ENCODE peak calls at places on chromosomes 5 and 9, in nine cellular contexts. Q is A549; I is Panc1; L is GM12878; U is right cardiac atrium; Z is CD8-positive, alpha-beta memory T cell; F is transverse colon; W is stomach; Y is Peyer's patch. B is an unnamed sample. For H3K4me1, the result is how much of the 10 kb centered on the place peaks cover.

GRCh38 chr9:106675780-106676179 is 187.2 kb upstream of the ZNF462 start:
- DNase-seq in U (peak), Q (no peak), Z (no peak), L (no peak), W (no peak), Y (no peak), I (no peak), F (no peak), B (peak)

GRCh38 chr5:139743001-139743771 is 52.4 kb upstream of the PSD2 start:
- DNase-seq in F (no peak), W (no peak), Q (no peak), Y (no peak), L (no peak), I (no peak), Z (no peak), U (no peak), B (no peak)

GRCh38 chr5:163915481-163915961 is 410.1 kb downstream of the MAT2B start:
- DNase-seq in Q (no peak), Z (no peak), L (peak), I (no peak), Y (peak), W (no peak), U (no peak), F (peak), B (no peak)

GRCh38 chr9:37036237-37037136 is 2.4 kb upstream of the PAX5 start:
- DNase-seq in Y (peak), Q (no peak), U (peak), F (peak), L (no peak), W (peak), Z (peak), I (no peak), B (no peak)

GRCh38 chr5:174324680-174325079 is 279.2 kb downstream of the NSG2 start:
- DNase-seq in F (no peak), Z (no peak), U (no peak), Y (no peak), L (no peak), I (no peak), Q (no peak), W (no peak), B (no peak)

GRCh38 chr5:2094616-2094995 is 211.9 kb upstream of the IRX4 start:
- DNase-seq in Q (no peak), W (no peak), L (no peak), Z (no peak), U (peak), F (no peak), Y (no peak), I (no peak), B (no peak)

GRCh38 chr9:94554439-94555331 is at the start of gene PCAT7:
- DNase-seq in Z (no peak), F (peak), I (peak), Q (peak), W (peak), L (peak), U (no peak), Y (no peak), B (no peak)

GRCh38 chr5:14663734-14664269 is 716 bp upstream of the OTULIN start:
- DNase-seq in Y (peak), F (peak), W (no peak), L (no peak), I (no peak), Z (no peak), U (peak), Q (no peak), B (no peak)

GRCh38 chr5:125043781-125044391 is 297.4 kb upstream of the ZNF608 start:
- DNase-seq in Y (no peak), F (peak), W (peak), Z (no peak), Q (peak), L (no peak), U (peak), I (no peak), B (peak)

GRCh38 chr5:475704-476101 is 32.7 kb downstream of the EXOC3 start:
- DNase-seq in Y (no peak), W (no peak), I (no peak), U (peak), L (no peak), Z (no peak), F (no peak), Q (no peak), B (no peak)

GRCh38 chr9:6552033-6552737 is 93.3 kb downstream of the GLDC start:
- DNase-seq in Y (no peak), Z (no peak), I (no peak), W (no peak), Q (no peak), U (no peak), F (no peak), L (no peak), B (no peak)

GRCh38 chr5:9069650-9070049 is 476.2 kb downstream of the SEMA5A start:
- DNase-seq in U (no peak), Z (no peak), L (no peak), I (no peak), F (no peak), W (no peak), Q (no peak), Y (no peak), B (no peak)

GRCh38 chr9:124045076-124045829 is 33.7 kb downstream of the LHX2 start:
- DNase-seq in U (peak), F (peak), Y (no peak), I (no peak), Z (no peak), L (no peak), Q (no peak), W (peak), B (peak)

GRCh38 chr5:77816686-77817085 is 40.5 kb upstream of the TBCA start:
- DNase-seq in U (no peak), L (no peak), I (no peak), W (no peak), Z (no peak), Y (no peak), F (no peak), Q (no peak), B (no peak)

GRCh38 chr5:114010362-114010761 is 351.5 kb upstream of the KCNN2 start:
- DNase-seq in U (no peak), Y (no peak), Q (no peak), W (no peak), F (no peak), I (no peak), Z (no peak), L (no peak), B (no peak)

GRCh38 chr5:14270212-14270702 is 127.1 kb downstream of the TRIO start:
- DNase-seq in Y (no peak), Z (peak), W (no peak), I (no peak), F (no peak), Q (peak), L (no peak), U (peak), B (no peak)

GRCh38 chr9:110083866-110084265 is 124.1 kb downstream of the C9orf152 start:
- DNase-seq in W (no peak), Z (no peak), Y (no peak), U (no peak), F (no peak), L (no peak), Q (no peak), I (no peak), B (no peak)

GRCh38 chr5:82513739-82514138 is 235.6 kb upstream of the RPS23 start:
- DNase-seq in I (no peak), L (no peak), W (no peak), U (no peak), Y (no peak), Z (no peak), F (no peak), Q (no peak), B (no peak)

GRCh38 chr9:33939924-33940874 is 108.5 kb downstream of the UBAP2 start:
- DNase-seq in I (no peak), Y (no peak), U (no peak), L (no peak), W (no peak), Q (no peak), Z (no peak), F (peak), B (no peak)

GRCh38 chr5:1529498-1529897 is 5.7 kb upstream of the LPCAT1 start:
- DNase-seq in Z (no peak), U (no peak), W (no peak), Y (no peak), F (no peak), I (no peak), Q (no peak), L (no peak), B (no peak)

GRCh38 chr5:84384604-84385575 is at the start of gene EDIL3:
- DNase-seq in Z (no peak), U (peak), Y (no peak), I (no peak), W (no peak), F (peak), Q (no peak), L (no peak), B (no peak)

GRCh38 chr9:130239741-130240241 is 25.8 kb upstream of the HMCN2 start:
- DNase-seq in L (peak), F (no peak), I (no peak), Q (no peak), Z (no peak), Y (peak), W (no peak), U (no peak), B (no peak)

GRCh38 chr5:67268233-67269011 is 71.8 kb upstream of the CD180 start:
- DNase-seq in Y (no peak), W (peak), Z (no peak), I (no peak), U (peak), Q (peak), L (no peak), F (peak), B (peak)

GRCh38 chr9:105194234-105194633 is 50.2 kb upstream of the SLC44A1 start:
- DNase-seq in W (no peak), Q (no peak), Y (no peak), L (no peak), I (no peak), U (no peak), Z (no peak), F (no peak), B (no peak)

GRCh38 chr9:16202913-16203734 is 650.3 kb downstream of the CCDC171 start:
- DNase-seq in U (no peak), L (no peak), Z (no peak), I (no peak), Y (no peak), Q (peak), W (no peak), F (no peak), B (no peak)

GRCh38 chr5:145350501-145350900 is 484.6 kb downstream of the PRELID2 start:
- DNase-seq in L (no peak), Y (no peak), I (no peak), Z (no peak), U (no peak), Q (no peak), W (no peak), F (no peak), B (no peak)

GRCh38 chr9:123550797-123551196 is 194.8 kb downstream of the CRB2 start:
- DNase-seq in Z (no peak), W (no peak), I (no peak), U (no peak), Y (no peak), F (no peak), Q (no peak), L (no peak), B (no peak)

GRCh38 chr5:126450388-126450787 is 27.2 kb downstream of the GRAMD2B start:
- DNase-seq in W (no peak), Z (peak), I (no peak), L (no peak), Q (no peak), Y (no peak), U (no peak), F (no peak), B (no peak)

GRCh38 chr5:31361906-31362900 is 168.7 kb downstream of the CDH6 start:
- DNase-seq in Z (no peak), Q (no peak), F (no peak), Y (no peak), I (no peak), W (no peak), L (no peak), U (no peak), B (no peak)

GRCh38 chr5:168939887-168940534 is 360.8 kb upstream of the PANK3 start:
- DNase-seq in Z (no peak), Q (no peak), L (no peak), F (no peak), U (no peak), Y (no peak), W (no peak), I (no peak), B (no peak)

GRCh38 chr5:169343761-169344160 is 42.8 kb upstream of the SLIT3 start:
- DNase-seq in Y (no peak), L (no peak), F (no peak), W (no peak), I (no peak), U (no peak), Q (no peak), Z (no peak), B (no peak)

GRCh38 chr5:6730807-6731206 is 17.6 kb downstream of the TENT4A start:
- DNase-seq in F (no peak), W (no peak), Q (no peak), Z (no peak), L (no peak), I (no peak), U (no peak), Y (no peak), B (no peak)

GRCh38 chr5:6733411-6734242 is 20.4 kb downstream of the TENT4A start:
- DNase-seq in Y (no peak), Z (no peak), Q (no peak), L (no peak), F (no peak), U (no peak), I (no peak), W (no peak), B (no peak)

GRCh38 chr5:6730407-6730806 is 17.2 kb downstream of the TENT4A start:
- DNase-seq in Q (no peak), Z (no peak), W (no peak), U (no peak), F (peak), I (no peak), Y (no peak), L (no peak), B (no peak)

GRCh38 chr5:6732634-6733410 is 19.6 kb downstream of the TENT4A start:
- DNase-seq in U (peak), Y (no peak), L (no peak), Z (no peak), F (no peak), Q (no peak), I (no peak), W (no peak), B (peak)

DNA sequence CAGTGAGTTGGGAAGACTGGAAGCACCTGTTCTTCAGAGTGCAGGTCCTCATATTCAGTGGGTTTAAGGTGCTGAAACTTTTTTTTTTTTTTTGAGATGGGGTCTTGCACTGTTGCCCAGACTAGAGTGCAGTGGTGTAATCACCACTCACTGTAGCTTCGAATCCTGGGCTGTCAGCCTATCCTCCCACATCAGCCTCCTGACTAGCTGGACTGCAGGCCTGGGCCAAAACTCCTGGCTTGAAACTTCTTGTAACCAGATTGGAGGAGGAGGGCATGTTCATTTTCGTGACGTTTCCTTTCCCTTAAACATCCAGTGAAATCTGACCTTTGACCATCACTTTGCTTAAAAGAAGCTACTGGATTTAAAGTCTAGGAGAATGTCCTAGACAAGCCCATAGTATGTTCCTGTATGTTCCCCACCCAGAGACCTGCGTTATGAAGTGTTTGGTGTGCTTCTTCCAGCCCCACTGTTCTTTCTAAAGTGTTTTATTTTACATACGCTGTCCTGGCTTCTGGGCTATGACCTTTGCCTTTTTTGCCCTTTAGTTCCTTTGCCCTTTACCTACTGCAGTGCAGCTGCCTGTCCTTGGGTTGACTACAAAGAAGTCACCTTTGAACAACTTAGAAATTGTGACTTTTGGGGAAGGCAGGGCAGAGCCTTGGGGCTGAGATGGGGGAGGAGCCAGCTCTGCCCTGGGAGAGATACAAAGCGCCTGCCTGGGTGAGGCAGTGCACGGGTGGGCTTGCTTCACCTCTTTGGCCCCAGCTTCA is 18.4 kb downstream of the TENT4A start:
- DNase-seq in W (no peak), Z (no peak), F (no peak), U (no peak), I (no peak), Q (no peak), L (no peak), Y (no peak), B (no peak)
- H3K4me1 ChIP-seq in W (half or more), Z (half or more), F (under half), U (under half), I (half or more), Q (under half), L (half or more), Y (under half), B (half or more)

GRCh38 chr5:116406306-116407041 is 168.1 kb downstream of the SEMA6A start:
- DNase-seq in W (no peak), I (no peak), L (no peak), Z (no peak), F (no peak), Y (no peak), Q (no peak), U (no peak), B (no peak)

GRCh38 chr5:116404792-116405191 is 169.8 kb downstream of the SEMA6A start:
- DNase-seq in U (no peak), W (no peak), F (no peak), Y (no peak), Z (no peak), L (no peak), I (no peak), Q (no peak), B (no peak)

GRCh38 chr5:116410345-116410890 is 164.2 kb downstream of the SEMA6A start:
- DNase-seq in U (no peak), L (no peak), Q (no peak), F (no peak), Y (no peak), W (no peak), Z (no peak), I (no peak), B (no peak)

GRCh38 chr5:116411101-116411571 is 163.5 kb downstream of the SEMA6A start:
- DNase-seq in I (no peak), Z (no peak), Y (no peak), W (no peak), L (no peak), Q (no peak), U (peak), F (no peak), B (peak)

GRCh38 chr5:116409591-116410296 is 164.9 kb downstream of the SEMA6A start:
- DNase-seq in F (no peak), U (no peak), Q (no peak), Y (no peak), Z (no peak), I (no peak), L (no peak), W (no peak), B (no peak)
- H3K4me3 ChIP-seq in F (no peak), U (no peak), Q (no peak), Y (no peak), Z (no peak), I (no peak), L (no peak), W (no peak), B (no peak)

GRCh38 chr9:134390947-134391318 is 64.7 kb downstream of the RXRA start:
- DNase-seq in Z (no peak), W (no peak), L (no peak), U (no peak), F (no peak), Y (no peak), I (no peak), Q (no peak), B (no peak)

GRCh38 chr9:134388976-134389375 is 62.7 kb downstream of the RXRA start:
- DNase-seq in L (no peak), F (no peak), I (no peak), Z (no peak), Q (no peak), Y (no peak), U (no peak), W (no peak), B (no peak)

GRCh38 chr9:134390537-134390936 is 64.3 kb downstream of the RXRA start:
- DNase-seq in Z (peak), L (no peak), Y (peak), I (no peak), U (no peak), W (no peak), F (no peak), Q (no peak), B (no peak)

GRCh38 chr9:134388289-134388808 is 62.1 kb downstream of the RXRA start:
- DNase-seq in Q (no peak), L (no peak), W (no peak), Z (no peak), Y (no peak), U (no peak), F (no peak), I (no peak), B (no peak)

DNA sequence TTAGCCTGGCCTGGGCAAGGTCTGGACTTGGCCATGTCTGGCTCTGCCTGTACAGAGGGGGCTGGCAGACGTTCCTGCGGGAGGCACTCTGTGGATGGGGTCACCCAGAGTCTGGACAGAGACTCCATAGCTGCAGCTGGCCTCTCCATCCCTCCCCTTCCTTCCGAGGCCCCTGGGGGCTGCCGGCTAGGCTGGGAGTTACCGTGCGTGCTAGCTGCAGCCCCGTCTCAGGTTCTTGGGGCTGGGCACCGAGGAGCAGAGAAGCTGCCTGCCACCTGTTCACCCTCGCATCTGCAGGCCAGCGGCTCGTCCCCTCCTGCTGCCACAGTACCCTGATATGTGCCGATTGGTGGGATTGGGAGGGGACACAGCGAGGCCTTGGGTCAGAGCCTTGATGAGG is 63.4 kb downstream of the RXRA start:
- DNase-seq in F (no peak), Y (no peak), W (no peak), L (no peak), Z (no peak), I (no peak), Q (no peak), U (no peak), B (no peak)
- H3K4me1 ChIP-seq in F (half or more), Y (under half), W (half or more), L (under half), Z (under half), I (under half), Q (under half), U (under half), B (half or more)

DNA sequence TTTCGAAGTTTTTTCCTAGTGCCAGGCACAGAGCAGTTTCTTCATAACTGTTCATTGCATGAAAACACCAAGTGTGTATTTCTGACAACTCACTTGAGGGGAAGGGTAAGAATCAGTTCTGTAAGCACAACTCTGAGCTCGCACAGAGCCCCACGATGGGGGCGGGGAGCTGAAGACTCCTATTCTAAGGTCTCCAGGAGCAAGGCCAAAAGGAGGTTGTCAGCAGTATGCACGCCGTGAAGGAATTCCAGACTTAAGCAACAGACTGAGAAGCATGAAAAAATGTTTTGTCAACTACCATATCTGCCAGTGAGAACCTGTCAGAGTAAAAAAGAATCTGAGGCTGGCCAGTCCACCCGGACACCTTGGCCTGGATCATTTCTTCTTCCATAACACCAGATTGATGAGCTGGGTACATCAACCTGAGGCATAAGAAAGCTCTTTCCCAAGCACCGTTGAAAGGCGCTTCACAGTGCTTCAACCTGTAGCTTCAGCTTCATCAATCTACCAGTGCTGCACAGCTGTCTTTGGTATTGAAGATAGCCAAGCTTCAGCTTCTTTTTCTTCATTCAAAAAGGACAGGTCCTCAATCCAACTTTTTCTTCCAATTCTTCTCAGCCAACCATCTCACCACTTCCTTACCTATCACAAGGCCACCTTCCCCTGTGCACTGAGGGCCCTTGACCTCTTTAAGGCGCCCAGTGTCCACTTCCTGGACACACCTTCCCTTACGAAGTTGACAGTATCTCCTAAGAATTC is 1.1 kb upstream of the CTNNAL1 start:
- DNase-seq in Y (no peak), F (peak), I (no peak), W (no peak), Q (no peak), U (peak), L (no peak), Z (peak), B (no peak)
- H3K4me3 ChIP-seq in Y (no peak), F (no peak), I (peak), W (no peak), Q (no peak), U (no peak), L (no peak), Z (no peak), B (peak)

GRCh38 chr5:39201160-39201794 is 18.1 kb downstream of the FYB1 start:
- DNase-seq in Q (no peak), F (no peak), W (no peak), I (no peak), L (no peak), Y (no peak), Z (no peak), U (no peak), B (no peak)
- H3K4me1 ChIP-seq in Q (under half), F (under half), W (under half), I (under half), L (under half), Y (under half), Z (under half), U (under half), B (under half)

GRCh38 chr5:93891491-93892480 is 150.4 kb upstream of the POU5F2 start:
- DNase-seq in Q (no peak), Y (no peak), F (no peak), L (no peak), Z (no peak), U (no peak), I (no peak), W (no peak), B (no peak)
- H3K4me3 ChIP-seq in Q (no peak), Y (no peak), F (no peak), L (no peak), Z (no peak), U (no peak), I (no peak), W (no peak), B (no peak)